ENCODE peak calls at places on chromosomes 16 and 17, in four cellular contexts. C is heart right ventricle, R is ovary, K is H1. T is an unnamed sample.
A peak's percentile ranks its signal among the peaks of the same experiment; 100 is the strongest.

GRCh38 chr17:38605230-38605851 is 411 bp downstream of the SRCIN1 start:
- DNase-seq in C (no peak), R (no peak), K (no peak), T (no peak)

GRCh38 chr17:8534498-8535188 is 95.9 kb downstream of the MYH10 start:
- DNase-seq in C (no peak), R (no peak), K (no peak), T (no peak)

GRCh38 chr17:2796164-2797140 is at the start of gene RAP1GAP2:
- DNase-seq in C (peak; percentile 61), R (no peak), K (no peak), T (peak; percentile 46)

GRCh38 chr17:80891096-80892018 is 100.3 kb upstream of the CHMP6 start:
- DNase-seq in C (no peak), R (peak; percentile 60), K (no peak), T (no peak)

GRCh38 chr16:81394966-81395655 is 49.5 kb upstream of the CMIP start:
- DNase-seq in C (peak; percentile 45), R (no peak), K (no peak), T (no peak)

GRCh38 chr16:12127244-12127643 is 150.7 kb downstream of the SNX29 start:
- DNase-seq in C (no peak), R (no peak), K (no peak), T (no peak)

GRCh38 chr17:62933986-62934385 is 32.0 kb upstream of the TANC2 start:
- DNase-seq in C (no peak), R (no peak), K (no peak), T (no peak)

GRCh38 chr17:81044764-81045589 is 10.0 kb downstream of the BAIAP2 start:
- DNase-seq in C (peak; percentile 91), R (peak; percentile 82), K (no peak), T (no peak)

GRCh38 chr17:70239391-70239826 is 70.1 kb downstream of the KCNJ2 start:
- DNase-seq in C (no peak), R (no peak), K (no peak), T (no peak)

GRCh38 chr17:34401165-34401564 is 38.1 kb upstream of the CCL1 start:
- DNase-seq in C (no peak), R (no peak), K (no peak), T (no peak)

GRCh38 chr16:89670496-89671431 is 13.1 kb downstream of the SPATA33 start:
- DNase-seq in C (no peak), R (no peak), K (no peak), T (no peak)

GRCh38 chr16:55469821-55470532 is 9.0 kb upstream of the MMP2 start:
- DNase-seq in C (no peak), R (no peak), K (no peak), T (no peak)

GRCh38 chr16:14086477-14086876 is 15.4 kb downstream of the MRTFB start:
- DNase-seq in C (no peak), R (no peak), K (no peak), T (no peak)

GRCh38 chr17:32141690-32142037 is 638 bp upstream of the RHOT1 start:
- DNase-seq in C (no peak), R (no peak), K (no peak), T (no peak)

GRCh38 chr16:51151435-51151950 is 423 bp upstream of the SALL1 start:
- DNase-seq in C (peak; percentile 53), R (peak; percentile 89), K (no peak), T (no peak)

GRCh38 chr17:45262516-45263476 is 902 bp upstream of the SPATA32 start:
- DNase-seq in C (no peak), R (peak; percentile 58), K (no peak), T (no peak)
- H3K27ac ChIP-seq in C (peak overlapping the region; percentile 27), R (no peak overlapping the region), K (no peak overlapping the region), T (peak overlapping the region; percentile 53)

DNA sequence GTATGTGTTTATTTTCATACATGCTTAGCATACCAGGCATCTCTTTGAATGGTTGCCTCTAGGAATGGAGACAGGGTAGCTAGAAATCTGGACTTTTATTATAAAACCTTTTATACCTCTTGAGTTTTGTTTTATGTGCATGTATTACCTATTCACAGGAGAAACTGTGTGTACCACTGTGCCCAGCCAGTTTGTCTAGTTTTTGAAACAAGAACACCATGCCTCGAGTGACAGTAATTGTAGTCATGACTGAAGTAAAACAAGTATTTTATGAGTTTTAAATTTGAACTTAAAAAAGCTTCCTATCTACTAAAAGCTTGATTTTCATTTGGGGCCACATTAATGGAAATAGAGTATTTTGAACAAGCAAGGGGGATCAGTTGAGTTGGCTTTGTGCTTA is 57.4 kb downstream of the SNTB2 start:
- DNase-seq in C (no peak), R (no peak), K (no peak), T (no peak)
- TF ChIP-seq CTCF in C (no peak), R (no peak), K (no peak), T (no peak)

GRCh38 chr16:4111748-4112696 is 4.2 kb downstream of the ADCY9 start:
- DNase-seq in C (no peak), R (no peak), K (no peak), T (no peak)

GRCh38 chr16:4113358-4114256 is 2.6 kb downstream of the ADCY9 start:
- DNase-seq in C (no peak), R (no peak), K (no peak), T (no peak)

GRCh38 chr16:4109250-4109736 is 6.9 kb downstream of the ADCY9 start:
- DNase-seq in C (no peak), R (no peak), K (no peak), T (no peak)

GRCh38 chr16:4110680-4111079 is 5.6 kb downstream of the ADCY9 start:
- DNase-seq in C (no peak), R (no peak), K (no peak), T (no peak)

DNA sequence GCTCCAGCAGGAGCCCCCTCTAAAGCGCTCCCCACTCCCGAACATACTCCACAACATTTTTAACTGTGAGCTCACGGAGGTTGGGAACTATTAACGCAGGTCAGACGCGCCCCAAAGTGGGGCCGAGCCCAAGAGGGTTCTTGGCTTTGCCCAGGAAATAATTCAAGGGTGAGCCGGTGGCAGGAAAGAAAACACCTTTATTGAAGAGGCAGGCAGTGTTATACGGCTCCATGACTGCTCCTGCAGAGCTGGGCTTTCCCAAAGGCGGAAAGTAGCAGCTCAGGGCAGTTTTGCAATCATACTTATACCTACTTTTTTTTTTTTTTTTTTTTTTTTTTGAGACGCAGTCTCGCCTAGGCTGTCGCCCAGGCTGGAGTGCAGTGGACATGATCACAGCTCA is 6.2 kb downstream of the ADCY9 start:
- DNase-seq in C (no peak), R (no peak), K (no peak), T (no peak)
- H3K4me3 ChIP-seq in C (no peak overlapping the region), R (no peak overlapping the region), K (no peak overlapping the region), T (no peak overlapping the region)

GRCh38 chr17:78899361-78900260 is 3.4 kb downstream of the CEP295NL start:
- DNase-seq in C (peak; percentile 63), R (peak; percentile 55), K (no peak), T (no peak)
- H3K27ac ChIP-seq in C (no peak overlapping the region), R (no peak overlapping the region), K (peak overlapping the region; percentile 37), T (no peak overlapping the region)

GRCh38 chr16:23571895-23572294 is 14.4 kb downstream of the UBFD1 start:
- DNase-seq in C (no peak), R (no peak), K (no peak), T (no peak)
- TF ChIP-seq CTCF in C (no peak), R (no peak), K (no peak), T (no peak)

GRCh38 chr17:60138769-60139437 is 10.9 kb upstream of the CA4 start:
- DNase-seq in C (no peak), R (no peak), K (no peak), T (no peak)

GRCh38 chr17:60137731-60138130 is 12.0 kb upstream of the CA4 start:
- DNase-seq in C (no peak), R (no peak), K (no peak), T (no peak)

GRCh38 chr17:60141111-60142018 is 8.4 kb upstream of the CA4 start:
- DNase-seq in C (no peak), R (no peak), K (no peak), T (no peak)

GRCh38 chr17:60142872-60143499 is 6.8 kb upstream of the CA4 start:
- DNase-seq in C (peak; percentile 82), R (peak; percentile 66), K (no peak), T (no peak)

GRCh38 chr17:60139438-60140285 is 10.1 kb upstream of the CA4 start:
- DNase-seq in C (peak; percentile 81), R (peak; percentile 83), K (no peak), T (no peak)
- H3K4me3 ChIP-seq in C (peak overlapping the region; percentile 26), R (no peak overlapping the region), K (peak overlapping the region; percentile 54), T (no peak overlapping the region)

GRCh38 chr16:15950869-15951268 is 1.5 kb downstream of the ABCC1 start:
- DNase-seq in C (no peak), R (no peak), K (no peak), T (no peak)

GRCh38 chr16:15948532-15949209 is 745 bp upstream of the ABCC1 start:
- DNase-seq in C (no peak), R (no peak), K (no peak), T (no peak)

GRCh38 chr16:15950167-15950854 is 895 bp downstream of the ABCC1 start:
- DNase-seq in C (no peak), R (peak; percentile 49), K (no peak), T (no peak)

GRCh38 chr16:15947983-15948509 is 1.4 kb upstream of the ABCC1 start:
- DNase-seq in C (no peak), R (no peak), K (no peak), T (no peak)

GRCh38 chr16:15949210-15950166 is at the start of gene ABCC1:
- DNase-seq in C (peak; percentile 56), R (peak; percentile 64), K (no peak), T (no peak)
- H3K27ac ChIP-seq in C (peak within 1 kb of the TSS; percentile 42), R (peak within 1 kb of the TSS; percentile 64), K (peak within 1 kb of the TSS; percentile 51), T (peak within 1 kb of the TSS; percentile 95)